ENCODE peak calls at places on chromosomes 6 and 20, in five cellular contexts. C is GM06990; O is activated gamma-delta T cell treated with anti-CD3 and anti-CD28 coated beads, Interleukin-2, amount 50 U/mL, for 16 hours; U is aorta; R is endothelial cell. T is an unnamed sample.

GRCh38 chr6:141282263-141282662 is 850.5 kb upstream of the GJE1 start:
- DNase-seq in C (no peak), O (no peak), U (no peak), R (no peak), T (no peak)

GRCh38 chr20:6588296-6588695 is 179.2 kb upstream of the BMP2 start:
- DNase-seq in C (no peak), O (no peak), U (no peak), R (no peak), T (no peak)

GRCh38 chr6:13766201-13766634 is 48.1 kb downstream of the MCUR1 start:
- DNase-seq in C (no peak), O (no peak), U (no peak), R (no peak), T (no peak)

GRCh38 chr6:24667378-24667803 is 514 bp downstream of the ACOT13 start:
- DNase-seq in C (no peak), O (no peak), U (no peak), R (no peak), T (no peak)

GRCh38 chr20:44494266-44494665 is 18.6 kb downstream of the TTPAL start:
- DNase-seq in C (no peak), O (no peak), U (no peak), R (no peak), T (no peak)

GRCh38 chr20:59850018-59850641 is 83.3 kb downstream of the SYCP2 start:
- DNase-seq in C (no peak), O (no peak), U (no peak), R (no peak), T (no peak)

GRCh38 chr20:57213291-57213690 is 53.1 kb downstream of the BMP7 start:
- DNase-seq in C (no peak), O (no peak), U (no peak), R (no peak), T (no peak)

GRCh38 chr6:7341989-7342742 is 29.2 kb upstream of the SSR1 start:
- DNase-seq in C (no peak), O (no peak), U (no peak), R (no peak), T (no peak)

GRCh38 chr6:15588966-15589634 is 73.7 kb downstream of the DTNBP1 start:
- DNase-seq in C (no peak), O (no peak), U (no peak), R (no peak), T (no peak)

GRCh38 chr6:105192707-105193465 is 13.1 kb upstream of the POPDC3 start:
- DNase-seq in C (no peak), O (no peak), U (no peak), R (no peak), T (no peak)

GRCh38 chr6:85459224-85459901 is 9.5 kb downstream of the NT5E start:
- DNase-seq in C (no peak), O (no peak), U (no peak), R (no peak), T (no peak)

GRCh38 chr20:58160451-58161051 is 67.9 kb downstream of the ANKRD60 start:
- DNase-seq in C (no peak), O (no peak), U (peak), R (no peak), T (no peak)

GRCh38 chr20:45179166-45179565 is 4.5 kb downstream of the PI3 start:
- DNase-seq in C (no peak), O (no peak), U (no peak), R (no peak), T (no peak)

GRCh38 chr6:125393449-125393858 is 91.7 kb upstream of the HDDC2 start:
- DNase-seq in C (no peak), O (no peak), U (no peak), R (no peak), T (no peak)

GRCh38 chr6:108115598-108116058 is 41.1 kb upstream of the OSTM1 start:
- DNase-seq in C (peak), O (no peak), U (no peak), R (peak), T (peak)

GRCh38 chr6:92911301-92911700 is 508.1 kb downstream of the EPHA7 start:
- DNase-seq in C (no peak), O (no peak), U (no peak), R (no peak), T (no peak)

GRCh38 chr6:169700296-169700695 is 1.5 kb downstream of the WDR27 start:
- DNase-seq in C (no peak), O (no peak), U (no peak), R (no peak), T (no peak)

GRCh38 chr20:3203315-3204123 is 963 bp downstream of the DDRGK1 start:
- DNase-seq in C (peak), O (no peak), U (no peak), R (no peak), T (no peak)

GRCh38 chr6:69416739-69417138 is 380.1 kb downstream of the LMBRD1 start:
- DNase-seq in C (no peak), O (no peak), U (no peak), R (no peak), T (no peak)

GRCh38 chr6:154243793-154244768 is 112.5 kb downstream of the IPCEF1 start:
- DNase-seq in C (no peak), O (no peak), U (no peak), R (no peak), T (no peak)

GRCh38 chr20:54221383-54221782 is 13.5 kb downstream of the PFDN4 start:
- DNase-seq in C (no peak), O (no peak), U (no peak), R (no peak), T (no peak)

GRCh38 chr20:63493563-63494020 is 5.3 kb downstream of the EEF1A2 start:
- DNase-seq in C (no peak), O (no peak), U (peak), R (no peak), T (no peak)

GRCh38 chr6:17863971-17864754 is 123.3 kb downstream of the KIF13A start:
- DNase-seq in C (no peak), O (no peak), U (no peak), R (no peak), T (no peak)

GRCh38 chr20:52724586-52724985 is 247.6 kb upstream of the TSHZ2 start:
- DNase-seq in C (no peak), O (no peak), U (no peak), R (no peak), T (no peak)

GRCh38 chr20:63520594-63520938 is at the start of gene PPDPF:
- DNase-seq in C (peak), O (peak), U (peak), R (peak), T (peak)

GRCh38 chr6:17879224-17879623 is 108.2 kb downstream of the KIF13A start:
- DNase-seq in C (no peak), O (no peak), U (no peak), R (no peak), T (no peak)

GRCh38 chr6:120558294-120558693 is 776.0 kb downstream of the TBC1D32 start:
- DNase-seq in C (no peak), O (no peak), U (no peak), R (no peak), T (no peak)

GRCh38 chr20:35773154-35773751 is 1.4 kb downstream of the PHF20 start:
- DNase-seq in C (no peak), O (no peak), U (no peak), R (peak), T (no peak)

GRCh38 chr6:52423448-52423847 is 3.3 kb downstream of the EFHC1 start:
- DNase-seq in C (no peak), O (no peak), U (no peak), R (no peak), T (no peak)

GRCh38 chr20:50472693-50473610 is 37.2 kb upstream of the PTPN1 start:
- DNase-seq in C (no peak), O (no peak), U (no peak), R (no peak), T (no peak)

GRCh38 chr20:63027425-63028389 is 20.9 kb upstream of the BHLHE23 start:
- DNase-seq in C (no peak), O (no peak), U (peak), R (no peak), T (peak)

GRCh38 chr6:29959492-29959891 is 17.2 kb downstream of the HLA-A start:
- DNase-seq in C (no peak), O (no peak), U (no peak), R (no peak), T (no peak)

GRCh38 chr6:35496851-35497570 is at the start of gene TEAD3:
- DNase-seq in C (peak), O (no peak), U (peak), R (peak), T (peak)

GRCh38 chr6:30326446-30327231 is at the start of gene TRIM39:
- DNase-seq in C (peak), O (peak), U (peak), R (peak), T (peak)

T was measured in upper lobe of right lung.